ENCODE peak calls at places on chromosomes 4 and X, in seven cellular contexts. E is psoas muscle, S is small intestine, R is iPS DF 6.9, L is fibroblast of lung, Q is HepG2, F is IMR-90. Y is an unnamed sample.
A peak's percentile ranks its signal among the peaks of the same experiment; 100 is the strongest.

GRCh38 chr4:21973850-21974249 is 25.3 kb upstream of the KCNIP4 start:
- DNase-seq in E (no peak), S (no peak), R (no peak), L (no peak), Q (no peak), F (no peak), Y (no peak)

GRCh38 chr4:24279492-24279891 is 304.9 kb downstream of the DHX15 start:
- DNase-seq in E (no peak), S (no peak), R (no peak), L (no peak), Q (no peak), F (no peak), Y (no peak)

GRCh38 chr4:108811486-108811885 is 48.6 kb upstream of the ETNPPL start:
- DNase-seq in E (no peak), S (no peak), R (no peak), L (no peak), Q (no peak), F (no peak), Y (no peak)

GRCh38 chr4:22692736-22693135 is at the start of gene GBA3:
- DNase-seq in E (no peak), S (peak; percentile 95), R (no peak), L (no peak), Q (no peak), F (no peak), Y (no peak)

GRCh38 chr4:22324422-22324821 is 191.4 kb downstream of the ADGRA3 start:
- DNase-seq in E (no peak), S (peak; percentile 42), R (no peak), L (no peak), Q (no peak), F (no peak), Y (no peak)

GRCh38 chr4:177391953-177392352 is 50.3 kb downstream of the AGA start:
- DNase-seq in E (no peak), S (no peak), R (no peak), L (no peak), Q (peak; percentile 79), F (no peak), Y (no peak)

GRCh38 chr4:15320116-15320515 is 107.7 kb upstream of the C1QTNF7 start:
- DNase-seq in E (no peak), S (no peak), R (no peak), L (no peak), Q (no peak), F (no peak), Y (no peak)

GRCh38 chrX:75181721-75182120 is 25.6 kb upstream of the ABCB7 start:
- DNase-seq in E (no peak), S (no peak), R (no peak), L (peak; percentile 65), Q (no peak), F (peak; percentile 50), Y (no peak)

GRCh38 chr4:84631573-84631972 is 48.6 kb downstream of the CDS1 start:
- DNase-seq in E (no peak), S (no peak), R (no peak), L (peak; percentile 48), Q (no peak), F (no peak), Y (no peak)

DNA sequence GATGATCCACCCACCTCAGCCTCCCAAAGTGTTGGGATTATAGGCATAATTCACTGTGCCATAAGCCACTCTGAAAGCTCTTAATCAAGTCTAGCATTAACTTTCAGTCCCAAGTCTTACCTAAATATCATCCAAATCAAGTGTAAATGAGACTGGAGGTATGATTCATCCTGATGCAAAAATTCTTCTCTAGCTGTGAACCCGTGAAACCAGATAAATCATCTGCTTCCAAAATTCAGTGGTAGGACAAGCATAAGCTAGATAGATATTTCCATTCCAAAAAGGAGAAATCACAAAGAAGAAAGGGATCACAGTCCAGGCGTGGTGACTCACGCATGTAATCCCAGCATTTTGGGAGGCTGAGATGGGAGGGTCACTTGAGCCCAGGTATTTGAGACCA is 8.8 kb upstream of the TBC1D25 start:
- DNase-seq in E (no peak), S (no peak), R (no peak), L (peak; percentile 66), Q (no peak), F (no peak), Y (no peak)
- H3K27ac ChIP-seq in E (no peak overlapping the region), S (peak overlapping the region; percentile 83), R (no peak overlapping the region), L (no peak overlapping the region), Q (no peak overlapping the region), F (no peak overlapping the region), Y (no peak overlapping the region)

GRCh38 chr4:175405961-175406360 is 406.1 kb downstream of the GPM6A start:
- DNase-seq in E (no peak), S (no peak), R (no peak), L (no peak), Q (no peak), F (no peak), Y (no peak)
- H3K4me3 ChIP-seq in E (no peak overlapping the region), S (no peak overlapping the region), R (no peak overlapping the region), L (no peak overlapping the region), Q (no peak overlapping the region), F (no peak overlapping the region), Y (peak overlapping the region; percentile 20)

DNA sequence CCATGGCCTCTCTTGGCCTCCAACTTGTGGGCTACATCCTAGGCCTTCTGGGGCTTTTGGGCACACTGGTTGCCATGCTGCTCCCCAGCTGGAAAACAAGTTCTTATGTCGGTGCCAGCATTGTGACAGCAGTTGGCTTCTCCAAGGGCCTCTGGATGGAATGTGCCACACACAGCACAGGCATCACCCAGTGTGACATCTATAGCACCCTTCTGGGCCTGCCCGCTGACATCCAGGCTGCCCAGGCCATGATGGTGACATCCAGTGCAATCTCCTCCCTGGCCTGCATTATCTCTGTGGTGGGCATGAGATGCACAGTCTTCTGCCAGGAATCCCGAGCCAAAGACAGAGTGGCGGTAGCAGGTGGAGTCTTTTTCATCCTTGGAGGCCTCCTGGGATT is 8.0 kb downstream of the CLDN2 start:
- DNase-seq in E (no peak), S (no peak), R (no peak), L (no peak), Q (no peak), F (no peak), Y (no peak)
- H3K27me3 ChIP-seq in E (no peaks in the 10 kb centered on the region), S (no peaks in the 10 kb centered on the region), R (no peaks in the 10 kb centered on the region), L (no peaks in the 10 kb centered on the region), Q (no peaks in the 10 kb centered on the region), F (no peaks in the 10 kb centered on the region), Y (no peaks in the 10 kb centered on the region)

GRCh38 chr4:76984788-76985211 is 35.2 kb downstream of the SEPTIN11 start:
- DNase-seq in E (peak; percentile 64), S (peak; percentile 56), R (no peak), L (peak; percentile 100), Q (peak; percentile 64), F (peak; percentile 100), Y (peak; percentile 68)

GRCh38 chr4:76987153-76987562 is 37.6 kb downstream of the SEPTIN11 start:
- DNase-seq in E (peak; percentile 27), S (no peak), R (no peak), L (peak; percentile 99), Q (no peak), F (peak; percentile 99), Y (no peak)

GRCh38 chr4:76989391-76990061 is 40.0 kb downstream of the SEPTIN11 start:
- DNase-seq in E (no peak), S (peak; percentile 47), R (no peak), L (no peak), Q (no peak), F (no peak), Y (no peak)

GRCh38 chr4:76990288-76991080 is 40.9 kb downstream of the SEPTIN11 start:
- DNase-seq in E (no peak), S (no peak), R (no peak), L (peak; percentile 99), Q (no peak), F (peak; percentile 96), Y (no peak)

DNA sequence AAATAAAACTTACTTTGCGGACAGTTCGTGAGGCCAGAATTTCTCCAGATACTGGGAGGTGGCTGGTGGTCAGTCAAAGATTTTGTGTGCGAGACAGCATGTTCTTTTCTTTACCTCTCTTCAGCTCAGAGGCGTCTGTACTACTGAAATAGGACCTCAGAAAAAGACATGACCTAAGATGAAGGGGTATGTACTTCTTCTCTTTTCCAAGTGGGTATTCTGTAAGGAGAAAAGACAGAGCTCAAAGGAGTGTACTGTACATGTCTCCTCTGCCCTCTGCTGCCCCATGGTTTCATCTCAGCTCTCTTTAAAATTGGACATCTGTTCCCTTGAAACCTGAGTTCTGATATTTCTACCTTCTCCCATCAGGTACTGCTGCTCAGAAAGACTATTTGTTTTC is 38.1 kb downstream of the SEPTIN11 start:
- DNase-seq in E (no peak), S (no peak), R (no peak), L (no peak), Q (no peak), F (no peak), Y (no peak)
- H3K27ac ChIP-seq in E (no peak overlapping the region), S (peak overlapping the region; percentile 45), R (no peak overlapping the region), L (peak overlapping the region; percentile 94), Q (no peak overlapping the region), F (peak overlapping the region; percentile 96), Y (peak overlapping the region; percentile 9)

GRCh38 chr4:145909773-145910172 is 28.9 kb downstream of the ZNF827 start:
- DNase-seq in E (no peak), S (peak; percentile 76), R (no peak), L (no peak), Q (no peak), F (no peak), Y (no peak)
- H3K4me3 ChIP-seq in E (peak overlapping the region; percentile 57), S (peak overlapping the region; percentile 31), R (no peak overlapping the region), L (no peak overlapping the region), Q (no peak overlapping the region), F (no peak overlapping the region), Y (no peak overlapping the region)

GRCh38 chr4:95548738-95549245 is at the start of gene UNC5C:
- DNase-seq in E (peak; percentile 60), S (no peak), R (no peak), L (peak; percentile 84), Q (no peak), F (no peak), Y (peak; percentile 85)

GRCh38 chr4:95550566-95550965 is 1.8 kb upstream of the UNC5C start:
- DNase-seq in E (no peak), S (no peak), R (no peak), L (no peak), Q (no peak), F (no peak), Y (no peak)

GRCh38 chr4:95549246-95550138 is 719 bp upstream of the UNC5C start:
- DNase-seq in E (peak; percentile 45), S (peak; percentile 6), R (no peak), L (peak; percentile 62), Q (no peak), F (peak; percentile 19), Y (peak; percentile 91)

GRCh38 chr4:95552942-95553550 is 4.3 kb upstream of the UNC5C start:
- DNase-seq in E (no peak), S (no peak), R (no peak), L (no peak), Q (no peak), F (no peak), Y (no peak)

GRCh38 chr4:95551653-95552052 is 2.9 kb upstream of the UNC5C start:
- DNase-seq in E (no peak), S (no peak), R (no peak), L (no peak), Q (no peak), F (no peak), Y (no peak)
- H3K27me3 ChIP-seq in E (peaks cover 13% of the 10 kb centered on the region), S (peaks cover 5% of the 10 kb centered on the region), R (peaks cover 21% of the 10 kb centered on the region), L (peaks cover 4% of the 10 kb centered on the region), Q (peaks cover 16% of the 10 kb centered on the region), F (peaks cover 36% of the 10 kb centered on the region), Y (no peaks in the 10 kb centered on the region)

GRCh38 chr4:55269470-55269869 is 76.6 kb upstream of the SRD5A3 start:
- DNase-seq in E (no peak), S (no peak), R (no peak), L (no peak), Q (no peak), F (no peak), Y (no peak)
- H3K27ac ChIP-seq in E (no peak overlapping the region), S (no peak overlapping the region), R (no peak overlapping the region), L (no peak overlapping the region), Q (no peak overlapping the region), F (no peak overlapping the region), Y (no peak overlapping the region)